ENCODE peak calls at places on chromosomes 4 and X, in six cellular contexts. One of them, this sample, is unnamed.

GRCh38 chr4:12053951-12054350 is 625.3 kb upstream of the HS3ST1 start:
- DNase-seq in left lung: no peak
- DNase-seq in foreskin keratinocyte: no peak
- DNase-seq in transverse colon: no peak
- DNase-seq in upper lobe of left lung: no peak
- DNase-seq in bronchial epithelial cell: no peak
- DNase-seq in this sample: no peak

GRCh38 chrX:23386726-23387125 is 52.1 kb downstream of the PTCHD1 start:
- DNase-seq in foreskin keratinocyte: peak
- DNase-seq in upper lobe of left lung: no peak
- DNase-seq in transverse colon: no peak
- DNase-seq in left lung: no peak
- DNase-seq in bronchial epithelial cell: peak
- DNase-seq in this sample: no peak

GRCh38 chrX:15985937-15986336 is 131.3 kb upstream of the AP1S2 start:
- DNase-seq in bronchial epithelial cell: peak
- DNase-seq in left lung: no peak
- DNase-seq in transverse colon: no peak
- DNase-seq in upper lobe of left lung: no peak
- DNase-seq in foreskin keratinocyte: peak
- DNase-seq in this sample: no peak

GRCh38 chr4:59904331-59904730 is 1295.8 kb upstream of the ADGRL3 start:
- DNase-seq in foreskin keratinocyte: peak
- DNase-seq in transverse colon: no peak
- DNase-seq in bronchial epithelial cell: peak
- DNase-seq in upper lobe of left lung: no peak
- DNase-seq in left lung: no peak
- DNase-seq in this sample: no peak

GRCh38 chr4:85672116-85672515 is 197.2 kb downstream of the ARHGAP24 start:
- DNase-seq in bronchial epithelial cell: no peak
- DNase-seq in foreskin keratinocyte: no peak
- DNase-seq in upper lobe of left lung: no peak
- DNase-seq in transverse colon: no peak
- DNase-seq in left lung: no peak
- DNase-seq in this sample: no peak

GRCh38 chrX:94057385-94057784 is 383.4 kb downstream of the FAM133A start:
- DNase-seq in foreskin keratinocyte: peak
- DNase-seq in upper lobe of left lung: no peak
- DNase-seq in transverse colon: no peak
- DNase-seq in left lung: no peak
- DNase-seq in bronchial epithelial cell: peak
- DNase-seq in this sample: no peak

GRCh38 chrX:100680756-100681155 is 36.8 kb downstream of the SRPX2 start:
- DNase-seq in upper lobe of left lung: no peak
- DNase-seq in foreskin keratinocyte: no peak
- DNase-seq in transverse colon: no peak
- DNase-seq in bronchial epithelial cell: no peak
- DNase-seq in left lung: no peak
- DNase-seq in this sample: no peak

GRCh38 chrX:19879181-19879580 is 8.2 kb downstream of the SH3KBP1 start:
- DNase-seq in upper lobe of left lung: no peak
- DNase-seq in foreskin keratinocyte: no peak
- DNase-seq in transverse colon: no peak
- DNase-seq in bronchial epithelial cell: no peak
- DNase-seq in left lung: no peak
- DNase-seq in this sample: no peak

GRCh38 chrX:44953734-44954502 is 80.9 kb downstream of the KDM6A start:
- DNase-seq in foreskin keratinocyte: no peak
- DNase-seq in bronchial epithelial cell: no peak
- DNase-seq in left lung: no peak
- DNase-seq in upper lobe of left lung: no peak
- DNase-seq in transverse colon: no peak
- DNase-seq in this sample: no peak

GRCh38 chr4:117137143-117137542 is 51.8 kb upstream of the TRAM1L1 start:
- DNase-seq in left lung: no peak
- DNase-seq in upper lobe of left lung: no peak
- DNase-seq in transverse colon: no peak
- DNase-seq in bronchial epithelial cell: peak
- DNase-seq in foreskin keratinocyte: peak
- DNase-seq in this sample: no peak

GRCh38 chrX:110162867-110163266 is 155.0 kb downstream of the AMMECR1 start:
- DNase-seq in foreskin keratinocyte: no peak
- DNase-seq in upper lobe of left lung: no peak
- DNase-seq in bronchial epithelial cell: peak
- DNase-seq in transverse colon: no peak
- DNase-seq in left lung: no peak
- DNase-seq in this sample: no peak

GRCh38 chr4:117085185-117085701 is at the start of gene TRAM1L1:
- DNase-seq in upper lobe of left lung: peak
- DNase-seq in foreskin keratinocyte: peak
- DNase-seq in transverse colon: peak
- DNase-seq in bronchial epithelial cell: peak
- DNase-seq in left lung: peak
- DNase-seq in this sample: peak

GRCh38 chr4:158613046-158613445 is 58.6 kb downstream of the C4orf46 start:
- DNase-seq in left lung: no peak
- DNase-seq in bronchial epithelial cell: no peak
- DNase-seq in upper lobe of left lung: no peak
- DNase-seq in foreskin keratinocyte: no peak
- DNase-seq in transverse colon: no peak
- DNase-seq in this sample: no peak

GRCh38 chr4:127103723-127104122 is 529.0 kb upstream of the INTU start:
- DNase-seq in left lung: no peak
- DNase-seq in foreskin keratinocyte: no peak
- DNase-seq in bronchial epithelial cell: no peak
- DNase-seq in transverse colon: no peak
- DNase-seq in upper lobe of left lung: no peak
- DNase-seq in this sample: no peak

GRCh38 chr4:752196-752861 is 46.7 kb downstream of the PCGF3 start:
- DNase-seq in foreskin keratinocyte: no peak
- DNase-seq in bronchial epithelial cell: no peak
- DNase-seq in left lung: peak
- DNase-seq in upper lobe of left lung: peak
- DNase-seq in transverse colon: no peak
- DNase-seq in this sample: no peak

DNA sequence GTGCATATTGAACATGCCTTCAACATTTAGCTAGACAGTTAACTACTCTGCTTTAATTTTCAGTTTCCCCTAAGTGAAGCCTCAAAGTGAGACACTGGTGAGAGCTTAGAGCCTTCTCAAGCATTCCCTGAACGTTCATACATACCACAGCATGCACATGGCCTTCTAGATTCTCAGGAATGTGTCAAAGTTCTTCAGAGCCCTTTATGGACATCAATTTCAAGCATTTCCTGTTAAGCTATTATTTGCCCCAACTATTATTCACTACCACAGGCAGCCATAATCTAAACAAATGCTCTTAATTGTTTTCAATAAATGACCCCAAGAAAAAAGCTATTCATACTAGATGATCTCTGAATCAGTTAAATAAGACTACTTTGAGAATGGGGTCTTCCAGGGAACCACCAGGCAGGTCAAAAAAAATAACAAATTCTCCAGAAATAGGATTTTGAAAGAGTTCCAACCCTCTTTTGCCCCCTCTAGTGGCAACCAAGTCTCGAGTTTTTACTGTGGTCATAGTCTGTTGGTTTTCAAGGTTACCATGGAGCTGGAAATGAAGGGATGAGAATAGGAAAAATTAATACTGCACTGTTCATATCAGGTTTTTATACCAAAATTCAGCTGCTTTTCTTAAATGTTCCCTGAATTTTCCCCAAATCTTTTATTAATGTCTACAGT is 235.4 kb downstream of the RAB28 start:
- DNase-seq in transverse colon: no peak
- DNase-seq in bronchial epithelial cell: no peak
- DNase-seq in upper lobe of left lung: no peak
- DNase-seq in left lung: no peak
- DNase-seq in foreskin keratinocyte: no peak
- DNase-seq in this sample: no peak
- TF ChIP-seq CTCF in transverse colon: no peak
- TF ChIP-seq CTCF in bronchial epithelial cell: no peak
- TF ChIP-seq CTCF in upper lobe of left lung: no peak
- TF ChIP-seq CTCF in left lung: no peak
- TF ChIP-seq CTCF in foreskin keratinocyte: peak
- TF ChIP-seq CTCF in this sample: peak

DNA sequence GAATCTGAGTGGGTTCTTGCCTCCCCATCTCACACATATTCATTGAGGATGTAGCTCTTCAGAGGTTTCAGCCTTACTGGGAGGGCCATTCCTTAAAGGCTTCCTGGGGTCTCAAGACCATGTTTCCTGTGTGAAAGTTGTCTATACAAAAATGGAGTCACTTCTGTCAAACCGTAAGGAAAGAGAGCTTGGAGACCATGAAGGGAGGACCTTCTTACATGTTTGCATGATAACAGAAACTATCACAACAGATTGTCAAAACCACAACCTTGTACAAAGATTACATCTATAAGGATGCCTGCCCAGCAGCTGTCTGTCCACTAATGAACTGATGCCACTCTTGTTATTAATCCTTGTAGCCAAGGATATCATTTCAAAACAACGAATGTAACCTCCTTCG is 139.3 kb downstream of the PDE5A start:
- DNase-seq in left lung: no peak
- DNase-seq in foreskin keratinocyte: no peak
- DNase-seq in bronchial epithelial cell: no peak
- DNase-seq in transverse colon: no peak
- DNase-seq in upper lobe of left lung: no peak
- DNase-seq in this sample: no peak
- TF ChIP-seq CTCF in left lung: no peak
- TF ChIP-seq CTCF in foreskin keratinocyte: no peak
- TF ChIP-seq CTCF in bronchial epithelial cell: no peak
- TF ChIP-seq CTCF in transverse colon: no peak
- TF ChIP-seq CTCF in upper lobe of left lung: no peak
- TF ChIP-seq CTCF in this sample: no peak

GRCh38 chr4:166169111-166169510 is 296.1 kb downstream of the TLL1 start:
- DNase-seq in foreskin keratinocyte: no peak
- DNase-seq in left lung: no peak
- DNase-seq in transverse colon: no peak
- DNase-seq in upper lobe of left lung: no peak
- DNase-seq in bronchial epithelial cell: peak
- DNase-seq in this sample: no peak
- TF ChIP-seq CTCF in foreskin keratinocyte: peak
- TF ChIP-seq CTCF in left lung: no peak
- TF ChIP-seq CTCF in transverse colon: no peak
- TF ChIP-seq CTCF in upper lobe of left lung: no peak
- TF ChIP-seq CTCF in bronchial epithelial cell: peak
- TF ChIP-seq CTCF in this sample: no peak

GRCh38 chr4:8724436-8725070 is 132.0 kb downstream of the CPZ start:
- DNase-seq in foreskin keratinocyte: no peak
- DNase-seq in transverse colon: peak
- DNase-seq in left lung: peak
- DNase-seq in upper lobe of left lung: peak
- DNase-seq in bronchial epithelial cell: no peak
- DNase-seq in this sample: peak
- TF ChIP-seq CTCF in foreskin keratinocyte: no peak
- TF ChIP-seq CTCF in transverse colon: no peak
- TF ChIP-seq CTCF in left lung: no peak
- TF ChIP-seq CTCF in upper lobe of left lung: no peak
- TF ChIP-seq CTCF in bronchial epithelial cell: no peak
- TF ChIP-seq CTCF in this sample: no peak

This sample was measured in mesothelial cell of epicardium.